ENCODE peak calls at places on chromosomes 16 and 17, in nine cellular contexts. One of them, this sample, is unnamed.

GRCh38 chr17:16997514-16998429 is 25.9 kb upstream of the TNFRSF13B start:
- DNase-seq in A673: no peak
- DNase-seq in AG09309: no peak
- DNase-seq in GM23248: no peak
- DNase-seq in esophagus muscularis mucosa: no peak
- DNase-seq in cardiac muscle cell: peak
- DNase-seq in cardiac fibroblast: no peak
- DNase-seq in DND-41: peak
- DNase-seq in fibroblast of lung: no peak
- DNase-seq in this sample: no peak

GRCh38 chr17:10050597-10051101 is 145.6 kb upstream of the RCVRN start:
- DNase-seq in A673: no peak
- DNase-seq in AG09309: no peak
- DNase-seq in GM23248: peak
- DNase-seq in esophagus muscularis mucosa: no peak
- DNase-seq in cardiac muscle cell: no peak
- DNase-seq in cardiac fibroblast: peak
- DNase-seq in DND-41: peak
- DNase-seq in fibroblast of lung: no peak
- DNase-seq in this sample: no peak

GRCh38 chr17:27975146-27976011 is 67.1 kb upstream of the NLK start:
- DNase-seq in A673: no peak
- DNase-seq in AG09309: no peak
- DNase-seq in GM23248: peak
- DNase-seq in esophagus muscularis mucosa: no peak
- DNase-seq in cardiac muscle cell: no peak
- DNase-seq in cardiac fibroblast: peak
- DNase-seq in DND-41: no peak
- DNase-seq in fibroblast of lung: peak
- DNase-seq in this sample: peak

GRCh38 chr16:71865173-71865863 is 18.7 kb downstream of the ZNF821 start:
- DNase-seq in A673: no peak
- DNase-seq in AG09309: no peak
- DNase-seq in GM23248: no peak
- DNase-seq in esophagus muscularis mucosa: no peak
- DNase-seq in cardiac muscle cell: no peak
- DNase-seq in cardiac fibroblast: no peak
- DNase-seq in DND-41: no peak
- DNase-seq in fibroblast of lung: no peak
- DNase-seq in this sample: no peak

GRCh38 chr17:39704821-39705551 is 5.1 kb downstream of the ERBB2 start:
- DNase-seq in A673: no peak
- DNase-seq in AG09309: no peak
- DNase-seq in GM23248: peak
- DNase-seq in esophagus muscularis mucosa: no peak
- DNase-seq in cardiac muscle cell: peak
- DNase-seq in cardiac fibroblast: peak
- DNase-seq in DND-41: no peak
- DNase-seq in fibroblast of lung: peak
- DNase-seq in this sample: no peak

GRCh38 chr17:63621684-63622570 is at the start of gene MAP3K3:
- DNase-seq in A673: peak
- DNase-seq in AG09309: peak
- DNase-seq in GM23248: peak
- DNase-seq in esophagus muscularis mucosa: peak
- DNase-seq in cardiac muscle cell: peak
- DNase-seq in cardiac fibroblast: peak
- DNase-seq in DND-41: peak
- DNase-seq in fibroblast of lung: peak
- DNase-seq in this sample: peak

GRCh38 chr17:78802459-78802858 is 20.4 kb upstream of the CYTH1 start:
- DNase-seq in A673: no peak
- DNase-seq in AG09309: no peak
- DNase-seq in GM23248: no peak
- DNase-seq in esophagus muscularis mucosa: no peak
- DNase-seq in cardiac muscle cell: no peak
- DNase-seq in cardiac fibroblast: no peak
- DNase-seq in DND-41: no peak
- DNase-seq in fibroblast of lung: no peak
- DNase-seq in this sample: no peak

GRCh38 chr16:19659554-19659953 is 58.5 kb downstream of the KNOP1 start:
- DNase-seq in A673: no peak
- DNase-seq in AG09309: no peak
- DNase-seq in GM23248: no peak
- DNase-seq in esophagus muscularis mucosa: no peak
- DNase-seq in cardiac muscle cell: no peak
- DNase-seq in cardiac fibroblast: no peak
- DNase-seq in DND-41: no peak
- DNase-seq in fibroblast of lung: no peak
- DNase-seq in this sample: no peak

GRCh38 chr16:293043-293775 is 10.2 kb downstream of the PDIA2 start:
- DNase-seq in A673: no peak
- DNase-seq in AG09309: no peak
- DNase-seq in GM23248: no peak
- DNase-seq in esophagus muscularis mucosa: no peak
- DNase-seq in cardiac muscle cell: no peak
- DNase-seq in cardiac fibroblast: no peak
- DNase-seq in DND-41: no peak
- DNase-seq in fibroblast of lung: no peak
- DNase-seq in this sample: no peak

GRCh38 chr17:21001813-21002221 is 41.0 kb downstream of the USP22 start:
- DNase-seq in A673: no peak
- DNase-seq in AG09309: no peak
- DNase-seq in GM23248: peak
- DNase-seq in esophagus muscularis mucosa: no peak
- DNase-seq in cardiac muscle cell: no peak
- DNase-seq in cardiac fibroblast: no peak
- DNase-seq in DND-41: no peak
- DNase-seq in fibroblast of lung: no peak
- DNase-seq in this sample: no peak

GRCh38 chr16:920722-921121 is 50.1 kb downstream of the LMF1 start:
- DNase-seq in A673: peak
- DNase-seq in AG09309: no peak
- DNase-seq in GM23248: peak
- DNase-seq in esophagus muscularis mucosa: no peak
- DNase-seq in cardiac muscle cell: no peak
- DNase-seq in cardiac fibroblast: peak
- DNase-seq in DND-41: no peak
- DNase-seq in fibroblast of lung: no peak
- DNase-seq in this sample: peak

GRCh38 chr17:57574040-57574513 is 171.0 kb downstream of the CCDC182 start:
- DNase-seq in A673: no peak
- DNase-seq in AG09309: no peak
- DNase-seq in GM23248: peak
- DNase-seq in esophagus muscularis mucosa: no peak
- DNase-seq in cardiac muscle cell: no peak
- DNase-seq in cardiac fibroblast: peak
- DNase-seq in DND-41: no peak
- DNase-seq in fibroblast of lung: peak
- DNase-seq in this sample: no peak

GRCh38 chr17:8696456-8696855 is 48.2 kb downstream of the CCDC42 start:
- DNase-seq in A673: no peak
- DNase-seq in AG09309: no peak
- DNase-seq in GM23248: no peak
- DNase-seq in esophagus muscularis mucosa: no peak
- DNase-seq in cardiac muscle cell: no peak
- DNase-seq in cardiac fibroblast: no peak
- DNase-seq in DND-41: no peak
- DNase-seq in fibroblast of lung: peak
- DNase-seq in this sample: no peak

GRCh38 chr17:8832711-8833352 is 33.7 kb upstream of the MFSD6L start:
- DNase-seq in A673: peak
- DNase-seq in AG09309: no peak
- DNase-seq in GM23248: peak
- DNase-seq in esophagus muscularis mucosa: peak
- DNase-seq in cardiac muscle cell: peak
- DNase-seq in cardiac fibroblast: no peak
- DNase-seq in DND-41: peak
- DNase-seq in fibroblast of lung: no peak
- DNase-seq in this sample: no peak

GRCh38 chr17:77690271-77691161 is 268.0 kb upstream of the TNRC6C start:
- DNase-seq in A673: peak
- DNase-seq in AG09309: no peak
- DNase-seq in GM23248: peak
- DNase-seq in esophagus muscularis mucosa: peak
- DNase-seq in cardiac muscle cell: no peak
- DNase-seq in cardiac fibroblast: no peak
- DNase-seq in DND-41: no peak
- DNase-seq in fibroblast of lung: no peak
- DNase-seq in this sample: peak

GRCh38 chr16:4288148-4288921 is 15.5 kb upstream of the TFAP4 start:
- DNase-seq in A673: peak
- DNase-seq in AG09309: no peak
- DNase-seq in GM23248: peak
- DNase-seq in esophagus muscularis mucosa: no peak
- DNase-seq in cardiac muscle cell: peak
- DNase-seq in cardiac fibroblast: peak
- DNase-seq in DND-41: peak
- DNase-seq in fibroblast of lung: peak
- DNase-seq in this sample: peak

GRCh38 chr17:31488264-31488981 is 96.9 kb downstream of the RAB11FIP4 start:
- DNase-seq in A673: no peak
- DNase-seq in AG09309: no peak
- DNase-seq in GM23248: no peak
- DNase-seq in esophagus muscularis mucosa: no peak
- DNase-seq in cardiac muscle cell: no peak
- DNase-seq in cardiac fibroblast: no peak
- DNase-seq in DND-41: no peak
- DNase-seq in fibroblast of lung: no peak
- DNase-seq in this sample: no peak

GRCh38 chr16:3413730-3414379 is 12.8 kb downstream of the ZNF174 start:
- DNase-seq in A673: no peak
- DNase-seq in AG09309: no peak
- DNase-seq in GM23248: no peak
- DNase-seq in esophagus muscularis mucosa: no peak
- DNase-seq in cardiac muscle cell: no peak
- DNase-seq in cardiac fibroblast: peak
- DNase-seq in DND-41: peak
- DNase-seq in fibroblast of lung: peak
- DNase-seq in this sample: peak

DNA sequence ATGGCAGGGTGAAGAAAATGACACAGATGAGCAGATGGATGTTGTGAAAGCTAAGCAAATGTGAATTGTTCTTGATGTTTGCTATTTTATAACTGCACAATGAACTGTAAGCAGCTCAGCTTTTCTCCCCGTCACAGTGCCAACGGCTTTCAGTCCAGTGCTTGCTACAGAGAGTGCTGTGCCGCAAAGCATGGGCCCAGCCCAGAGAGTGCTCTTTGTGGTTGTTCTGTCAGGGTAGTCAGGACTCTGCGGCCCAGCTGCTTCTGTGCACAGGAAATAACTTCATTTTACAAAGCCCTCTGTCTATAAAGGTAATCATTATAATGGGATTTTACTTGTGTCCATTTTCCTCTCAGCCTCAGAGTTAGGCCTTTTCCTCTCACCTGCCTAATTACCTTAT is 39.1 kb downstream of the CDRT15 start:
- DNase-seq in A673: no peak
- DNase-seq in AG09309: no peak
- DNase-seq in GM23248: no peak
- DNase-seq in esophagus muscularis mucosa: no peak
- DNase-seq in cardiac muscle cell: no peak
- DNase-seq in cardiac fibroblast: no peak
- DNase-seq in DND-41: peak
- DNase-seq in fibroblast of lung: no peak
- DNase-seq in this sample: no peak
- H3K4me3 ChIP-seq in A673: no peak
- H3K4me3 ChIP-seq in AG09309: no peak
- H3K4me3 ChIP-seq in GM23248: no peak
- H3K4me3 ChIP-seq in esophagus muscularis mucosa: no peak
- H3K4me3 ChIP-seq in cardiac muscle cell: no peak
- H3K4me3 ChIP-seq in cardiac fibroblast: no peak
- H3K4me3 ChIP-seq in DND-41: no peak
- H3K4me3 ChIP-seq in fibroblast of lung: no peak
- H3K4me3 ChIP-seq in this sample: no peak

GRCh38 chr17:73304438-73304837 is 7.4 kb downstream of the CDC42EP4 start:
- DNase-seq in A673: no peak
- DNase-seq in AG09309: no peak
- DNase-seq in GM23248: peak
- DNase-seq in esophagus muscularis mucosa: no peak
- DNase-seq in cardiac muscle cell: no peak
- DNase-seq in cardiac fibroblast: no peak
- DNase-seq in DND-41: no peak
- DNase-seq in fibroblast of lung: no peak
- DNase-seq in this sample: no peak
- H3K4me3 ChIP-seq in A673: no peak
- H3K4me3 ChIP-seq in AG09309: no peak
- H3K4me3 ChIP-seq in GM23248: peak
- H3K4me3 ChIP-seq in esophagus muscularis mucosa: peak
- H3K4me3 ChIP-seq in cardiac muscle cell: no peak
- H3K4me3 ChIP-seq in cardiac fibroblast: no peak
- H3K4me3 ChIP-seq in DND-41: no peak
- H3K4me3 ChIP-seq in fibroblast of lung: no peak
- H3K4me3 ChIP-seq in this sample: no peak

GRCh38 chr16:80655751-80656150 is 115.0 kb downstream of the DYNLRB2 start:
- DNase-seq in A673: no peak
- DNase-seq in AG09309: no peak
- DNase-seq in GM23248: no peak
- DNase-seq in esophagus muscularis mucosa: no peak
- DNase-seq in cardiac muscle cell: no peak
- DNase-seq in cardiac fibroblast: no peak
- DNase-seq in DND-41: no peak
- DNase-seq in fibroblast of lung: no peak
- DNase-seq in this sample: no peak
- H3K4me3 ChIP-seq in A673: no peak
- H3K4me3 ChIP-seq in AG09309: no peak
- H3K4me3 ChIP-seq in GM23248: no peak
- H3K4me3 ChIP-seq in esophagus muscularis mucosa: no peak
- H3K4me3 ChIP-seq in cardiac muscle cell: no peak
- H3K4me3 ChIP-seq in cardiac fibroblast: no peak
- H3K4me3 ChIP-seq in DND-41: no peak
- H3K4me3 ChIP-seq in fibroblast of lung: no peak
- H3K4me3 ChIP-seq in this sample: no peak

GRCh38 chr17:4389079-4389478 is 22.6 kb upstream of the UBE2G1 start:
- DNase-seq in A673: no peak
- DNase-seq in AG09309: no peak
- DNase-seq in GM23248: no peak
- DNase-seq in esophagus muscularis mucosa: no peak
- DNase-seq in cardiac muscle cell: no peak
- DNase-seq in cardiac fibroblast: no peak
- DNase-seq in DND-41: no peak
- DNase-seq in fibroblast of lung: no peak
- DNase-seq in this sample: no peak

GRCh38 chr17:4397840-4398239 is 31.4 kb upstream of the UBE2G1 start:
- DNase-seq in A673: no peak
- DNase-seq in AG09309: no peak
- DNase-seq in GM23248: no peak
- DNase-seq in esophagus muscularis mucosa: no peak
- DNase-seq in cardiac muscle cell: no peak
- DNase-seq in cardiac fibroblast: no peak
- DNase-seq in DND-41: no peak
- DNase-seq in fibroblast of lung: no peak
- DNase-seq in this sample: no peak

GRCh38 chr17:4394208-4395110 is 28.0 kb upstream of the UBE2G1 start:
- DNase-seq in A673: no peak
- DNase-seq in AG09309: no peak
- DNase-seq in GM23248: no peak
- DNase-seq in esophagus muscularis mucosa: no peak
- DNase-seq in cardiac muscle cell: no peak
- DNase-seq in cardiac fibroblast: no peak
- DNase-seq in DND-41: no peak
- DNase-seq in fibroblast of lung: no peak
- DNase-seq in this sample: no peak

GRCh38 chr17:4395111-4395478 is 28.6 kb upstream of the UBE2G1 start:
- DNase-seq in A673: no peak
- DNase-seq in AG09309: no peak
- DNase-seq in GM23248: no peak
- DNase-seq in esophagus muscularis mucosa: no peak
- DNase-seq in cardiac muscle cell: no peak
- DNase-seq in cardiac fibroblast: no peak
- DNase-seq in DND-41: no peak
- DNase-seq in fibroblast of lung: no peak
- DNase-seq in this sample: no peak

GRCh38 chr17:4393806-4394205 is 27.3 kb upstream of the UBE2G1 start:
- DNase-seq in A673: no peak
- DNase-seq in AG09309: no peak
- DNase-seq in GM23248: no peak
- DNase-seq in esophagus muscularis mucosa: no peak
- DNase-seq in cardiac muscle cell: no peak
- DNase-seq in cardiac fibroblast: no peak
- DNase-seq in DND-41: no peak
- DNase-seq in fibroblast of lung: no peak
- DNase-seq in this sample: no peak
- H3K4me3 ChIP-seq in A673: no peak
- H3K4me3 ChIP-seq in AG09309: no peak
- H3K4me3 ChIP-seq in GM23248: no peak
- H3K4me3 ChIP-seq in esophagus muscularis mucosa: no peak
- H3K4me3 ChIP-seq in cardiac muscle cell: no peak
- H3K4me3 ChIP-seq in cardiac fibroblast: no peak
- H3K4me3 ChIP-seq in DND-41: no peak
- H3K4me3 ChIP-seq in fibroblast of lung: no peak
- H3K4me3 ChIP-seq in this sample: no peak

This sample was measured in SJCRH30.